ENCODE peak calls at places on chromosomes 5 and 9, in four cellular contexts. U, R, V and I are unnamed samples.

GRCh38 chr9:110129460-110129859 is 78.5 kb downstream of the C9orf152 start:
- DNase-seq in V (no peak), R (no peak), U (no peak), I (no peak)

GRCh38 chr9:4581031-4581760 is 80.9 kb upstream of the PLPP6 start:
- DNase-seq in V (no peak), U (no peak), R (no peak), I (peak; percentile 23)

GRCh38 chr5:9715891-9716335 is 85.8 kb upstream of the TAS2R1 start:
- DNase-seq in U (no peak), R (no peak), V (no peak), I (peak; percentile 6)

GRCh38 chr5:31098811-31099210 is 94.7 kb upstream of the CDH6 start:
- DNase-seq in R (no peak), U (no peak), V (no peak), I (no peak)

GRCh38 chr5:55873234-55873633 is 22.1 kb downstream of the IL31RA start:
- DNase-seq in V (no peak), R (no peak), U (no peak), I (no peak)

GRCh38 chr9:77161966-77162365 is 15.4 kb upstream of the VPS13A start:
- DNase-seq in V (no peak), U (no peak), R (no peak), I (no peak)

GRCh38 chr5:57358796-57359592 is 123.6 kb downstream of the ACTBL2 start:
- DNase-seq in V (no peak), U (no peak), R (no peak), I (no peak)

GRCh38 chr5:52725781-52726180 is 61.9 kb upstream of the ITGA1 start:
- DNase-seq in U (peak; percentile 30), R (peak; percentile 77), V (no peak), I (no peak)

GRCh38 chr9:21030389-21031035 is 928 bp downstream of the HACD4 start:
- DNase-seq in U (no peak), R (no peak), V (no peak), I (peak; percentile 14)

GRCh38 chr9:78325343-78325742 is 28.4 kb downstream of the PSAT1 start:
- DNase-seq in U (no peak), R (peak; percentile 55), V (no peak), I (peak; percentile 86)

GRCh38 chr5:32753051-32753450 is 41.9 kb downstream of the NPR3 start:
- DNase-seq in R (no peak), U (no peak), V (no peak), I (peak; percentile 56)

GRCh38 chr5:136132557-136133415 is at the start of gene SMAD5:
- DNase-seq in U (peak; percentile 89), R (peak; percentile 89), V (peak; percentile 97), I (peak; percentile 94)

GRCh38 chr5:170327168-170327567 is 29.6 kb upstream of the LCP2 start:
- DNase-seq in V (no peak), U (no peak), R (no peak), I (no peak)

GRCh38 chr5:180154821-180155220 is 54.2 kb downstream of the RASGEF1C start:
- DNase-seq in R (no peak), U (no peak), V (peak; percentile 16), I (no peak)

GRCh38 chr5:77087484-77088291 is 603 bp upstream of the ZBED3 start:
- DNase-seq in R (peak; percentile 42), U (no peak), V (no peak), I (no peak)

GRCh38 chr9:135945969-135946368 is 15.2 kb downstream of the UBAC1 start:
- DNase-seq in U (no peak), V (no peak), R (no peak), I (no peak)

GRCh38 chr5:1208743-1209551 is 7.6 kb downstream of the SLC6A19 start:
- DNase-seq in U (no peak), V (no peak), R (no peak), I (no peak)